ENCODE peak calls at places on chromosome X, in four cellular contexts. One of them, this sample, is unnamed.

GRCh38 chrX:96183843-96184242 is 500.8 kb upstream of the DIAPH2 start:
- DNase-seq in heart left ventricle: no peak
- DNase-seq in lower leg skin: no peak
- DNase-seq in GM12892: no peak
- DNase-seq in this sample: no peak

GRCh38 chrX:13837290-13837745 is 20.4 kb upstream of the GPM6B start:
- DNase-seq in heart left ventricle: no peak
- DNase-seq in lower leg skin: no peak
- DNase-seq in GM12892: no peak
- DNase-seq in this sample: no peak

GRCh38 chrX:39356119-39356807 is 555.0 kb downstream of the MID1IP1 start:
- DNase-seq in lower leg skin: no peak
- DNase-seq in GM12892: no peak
- DNase-seq in heart left ventricle: no peak
- DNase-seq in this sample: no peak

GRCh38 chrX:13761606-13762005 is 27.1 kb downstream of the OFD1 start:
- DNase-seq in GM12892: no peak
- DNase-seq in lower leg skin: no peak
- DNase-seq in heart left ventricle: no peak
- DNase-seq in this sample: no peak

GRCh38 chrX:30620980-30621716 is 32.1 kb upstream of the GK start:
- DNase-seq in GM12892: no peak
- DNase-seq in heart left ventricle: peak
- DNase-seq in lower leg skin: peak
- DNase-seq in this sample: no peak

GRCh38 chrX:13330446-13330845 is 10.6 kb upstream of the ATXN3L start:
- DNase-seq in GM12892: no peak
- DNase-seq in lower leg skin: no peak
- DNase-seq in heart left ventricle: no peak
- DNase-seq in this sample: no peak

GRCh38 chrX:131544218-131544617 is 344 bp downstream of the OR13H1 start:
- DNase-seq in GM12892: no peak
- DNase-seq in heart left ventricle: no peak
- DNase-seq in lower leg skin: no peak
- DNase-seq in this sample: no peak

GRCh38 chrX:74133156-74133796 is 170.7 kb upstream of the ZCCHC13 start:
- DNase-seq in heart left ventricle: no peak
- DNase-seq in GM12892: peak
- DNase-seq in lower leg skin: no peak
- DNase-seq in this sample: no peak

GRCh38 chrX:13815664-13816063 is 1.2 kb downstream of the GPM6B start:
- DNase-seq in GM12892: no peak
- DNase-seq in heart left ventricle: no peak
- DNase-seq in lower leg skin: no peak
- DNase-seq in this sample: no peak

GRCh38 chrX:10190367-10190766 is 33.6 kb downstream of the CLCN4 start:
- DNase-seq in heart left ventricle: no peak
- DNase-seq in lower leg skin: no peak
- DNase-seq in GM12892: no peak
- DNase-seq in this sample: no peak

GRCh38 chrX:103839404-103839803 is 7.3 kb upstream of the RAB9B start:
- DNase-seq in lower leg skin: no peak
- DNase-seq in GM12892: no peak
- DNase-seq in heart left ventricle: no peak
- DNase-seq in this sample: no peak

GRCh38 chrX:78102100-78102499 is 1.9 kb upstream of the PGK1 start:
- DNase-seq in GM12892: no peak
- DNase-seq in lower leg skin: no peak
- DNase-seq in heart left ventricle: no peak
- DNase-seq in this sample: no peak

GRCh38 chrX:112731793-112732192 is 52.1 kb upstream of the LHFPL1 start:
- DNase-seq in GM12892: no peak
- DNase-seq in lower leg skin: no peak
- DNase-seq in heart left ventricle: no peak
- DNase-seq in this sample: no peak

GRCh38 chrX:17774053-17774452 is 36.8 kb downstream of the SCML1 start:
- DNase-seq in heart left ventricle: no peak
- DNase-seq in GM12892: no peak
- DNase-seq in lower leg skin: no peak
- DNase-seq in this sample: no peak

GRCh38 chrX:9785944-9786741 is at the start of gene SHROOM2:
- DNase-seq in lower leg skin: no peak
- DNase-seq in GM12892: no peak
- DNase-seq in heart left ventricle: no peak
- DNase-seq in this sample: no peak

GRCh38 chrX:39261446-39262147 is 460.3 kb downstream of the MID1IP1 start:
- DNase-seq in heart left ventricle: no peak
- DNase-seq in GM12892: no peak
- DNase-seq in lower leg skin: no peak
- DNase-seq in this sample: no peak

GRCh38 chrX:33109858-33110257 is 101.5 kb downstream of the DMD start:
- DNase-seq in heart left ventricle: no peak
- DNase-seq in lower leg skin: no peak
- DNase-seq in GM12892: no peak
- DNase-seq in this sample: no peak

GRCh38 chrX:87900320-87900908 is 382.8 kb downstream of the KLHL4 start:
- DNase-seq in GM12892: no peak
- DNase-seq in heart left ventricle: no peak
- DNase-seq in lower leg skin: no peak
- DNase-seq in this sample: no peak

GRCh38 chrX:65587616-65588526 is 53.3 kb upstream of the LAS1L start:
- DNase-seq in heart left ventricle: peak
- DNase-seq in GM12892: no peak
- DNase-seq in lower leg skin: peak
- DNase-seq in this sample: peak

GRCh38 chrX:37854148-37854547 is 6.8 kb upstream of the DYNLT3 start:
- DNase-seq in lower leg skin: no peak
- DNase-seq in GM12892: no peak
- DNase-seq in heart left ventricle: no peak
- DNase-seq in this sample: no peak

GRCh38 chrX:132716006-132716405 is 227.2 kb upstream of the MBNL3 start:
- DNase-seq in lower leg skin: no peak
- DNase-seq in GM12892: no peak
- DNase-seq in heart left ventricle: no peak
- DNase-seq in this sample: no peak

GRCh38 chrX:9928083-9928482 is 39.1 kb upstream of the CLDN34 start:
- DNase-seq in GM12892: no peak
- DNase-seq in heart left ventricle: no peak
- DNase-seq in lower leg skin: no peak
- DNase-seq in this sample: no peak

GRCh38 chrX:105190252-105190853 is 30.1 kb downstream of the TEX13A start:
- DNase-seq in lower leg skin: peak
- DNase-seq in heart left ventricle: no peak
- DNase-seq in GM12892: no peak
- DNase-seq in this sample: peak

GRCh38 chrX:9184231-9184630 is 150.3 kb upstream of the FAM9B start:
- DNase-seq in lower leg skin: no peak
- DNase-seq in heart left ventricle: no peak
- DNase-seq in GM12892: no peak
- DNase-seq in this sample: no peak

GRCh38 chrX:152989292-152989658 is 4.6 kb downstream of the PNMA5 start:
- DNase-seq in GM12892: no peak
- DNase-seq in heart left ventricle: no peak
- DNase-seq in lower leg skin: no peak
- DNase-seq in this sample: no peak

GRCh38 chrX:16465081-16465876 is 184.7 kb upstream of the S100G start:
- DNase-seq in heart left ventricle: no peak
- DNase-seq in GM12892: no peak
- DNase-seq in lower leg skin: no peak
- DNase-seq in this sample: no peak

GRCh38 chrX:111447298-111447697 is 35.3 kb upstream of the DCX start:
- DNase-seq in GM12892: no peak
- DNase-seq in heart left ventricle: peak
- DNase-seq in lower leg skin: no peak
- DNase-seq in this sample: no peak

GRCh38 chrX:37347420-37347819 is 1.7 kb upstream of the PRRG1 start:
- DNase-seq in GM12892: no peak
- DNase-seq in lower leg skin: no peak
- DNase-seq in heart left ventricle: no peak
- DNase-seq in this sample: no peak

GRCh38 chrX:71618303-71618721 is at the start of gene CXCR3:
- DNase-seq in heart left ventricle: peak
- DNase-seq in GM12892: peak
- DNase-seq in lower leg skin: no peak
- DNase-seq in this sample: peak

GRCh38 chrX:134460005-134460860 is at the start of gene HPRT1:
- DNase-seq in lower leg skin: peak
- DNase-seq in heart left ventricle: peak
- DNase-seq in GM12892: peak
- DNase-seq in this sample: peak
- TF ChIP-seq POLR2A in lower leg skin: no peak
- TF ChIP-seq POLR2A in heart left ventricle: no peak
- TF ChIP-seq POLR2A in GM12892: peak
- TF ChIP-seq POLR2A in this sample: peak

DNA sequence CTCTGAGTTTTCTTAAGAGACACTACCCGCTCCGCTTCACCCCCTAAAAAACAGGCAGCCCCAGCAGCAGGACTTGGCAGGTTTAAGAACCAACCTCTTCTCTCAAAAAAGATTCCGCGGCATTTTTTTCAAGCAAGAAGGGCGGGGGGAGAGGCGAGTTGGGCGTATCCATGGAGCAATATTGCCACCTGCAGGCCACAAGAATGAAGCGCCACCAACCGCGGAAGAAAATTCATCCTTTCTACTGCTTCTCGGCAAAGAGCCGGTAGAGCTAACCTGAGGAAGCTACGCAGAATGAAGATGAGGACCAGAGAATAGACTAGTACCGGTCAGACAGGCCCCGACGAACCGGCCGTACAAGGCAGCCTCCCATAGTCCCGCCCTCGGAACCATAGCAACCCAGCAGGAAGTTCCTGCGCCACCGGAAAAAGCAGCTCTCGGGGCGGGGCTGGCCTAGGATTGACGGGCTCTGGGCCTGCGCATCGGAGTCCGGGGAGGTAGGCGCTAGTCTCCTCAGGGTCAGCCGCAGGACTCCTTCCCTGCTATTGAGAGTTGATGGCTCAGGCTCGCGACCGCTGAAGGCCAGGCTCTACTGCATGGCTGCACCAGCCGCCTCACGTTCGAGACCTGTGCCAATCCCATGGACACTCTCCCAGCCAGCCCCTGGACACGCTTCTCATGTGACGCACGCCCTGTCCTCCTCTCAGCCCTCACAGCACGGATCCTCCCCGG is 76.9 kb downstream of the MAGED4 start:
- DNase-seq in GM12892: peak
- DNase-seq in heart left ventricle: peak
- DNase-seq in lower leg skin: peak
- DNase-seq in this sample: peak
- TF ChIP-seq POLR2A in GM12892: peak
- TF ChIP-seq POLR2A in heart left ventricle: no peak
- TF ChIP-seq POLR2A in lower leg skin: no peak
- TF ChIP-seq POLR2A in this sample: peak

DNA sequence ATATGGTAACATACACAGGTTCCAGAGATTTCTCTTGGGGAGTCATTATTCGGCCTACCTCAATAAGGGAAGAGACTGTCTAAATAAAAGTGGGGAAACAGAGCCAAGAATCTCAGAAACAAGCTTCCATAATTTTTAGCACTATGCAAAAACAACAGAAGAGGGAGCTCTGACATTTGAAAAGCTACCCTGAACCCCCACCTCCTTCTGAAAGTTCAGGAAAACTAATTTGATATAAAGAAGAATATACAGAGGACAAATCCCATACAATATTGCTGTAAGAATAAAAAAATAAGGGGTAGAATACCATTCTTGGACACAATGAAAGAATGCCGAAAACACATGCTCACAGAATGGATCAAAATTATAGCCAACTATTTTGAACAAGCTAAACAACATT is 14.3 kb upstream of the ZNF41 start:
- DNase-seq in GM12892: no peak
- DNase-seq in heart left ventricle: no peak
- DNase-seq in lower leg skin: no peak
- DNase-seq in this sample: no peak
- TF ChIP-seq POLR2A in GM12892: no peak
- TF ChIP-seq POLR2A in heart left ventricle: no peak
- TF ChIP-seq POLR2A in lower leg skin: no peak
- TF ChIP-seq POLR2A in this sample: no peak

GRCh38 chrX:43655961-43656494 is at the start of gene MAOA:
- DNase-seq in GM12892: no peak
- DNase-seq in lower leg skin: peak
- DNase-seq in heart left ventricle: peak
- DNase-seq in this sample: peak

GRCh38 chrX:43654431-43655150 is 1.5 kb upstream of the MAOA start:
- DNase-seq in GM12892: peak
- DNase-seq in heart left ventricle: peak
- DNase-seq in lower leg skin: peak
- DNase-seq in this sample: peak

DNA sequence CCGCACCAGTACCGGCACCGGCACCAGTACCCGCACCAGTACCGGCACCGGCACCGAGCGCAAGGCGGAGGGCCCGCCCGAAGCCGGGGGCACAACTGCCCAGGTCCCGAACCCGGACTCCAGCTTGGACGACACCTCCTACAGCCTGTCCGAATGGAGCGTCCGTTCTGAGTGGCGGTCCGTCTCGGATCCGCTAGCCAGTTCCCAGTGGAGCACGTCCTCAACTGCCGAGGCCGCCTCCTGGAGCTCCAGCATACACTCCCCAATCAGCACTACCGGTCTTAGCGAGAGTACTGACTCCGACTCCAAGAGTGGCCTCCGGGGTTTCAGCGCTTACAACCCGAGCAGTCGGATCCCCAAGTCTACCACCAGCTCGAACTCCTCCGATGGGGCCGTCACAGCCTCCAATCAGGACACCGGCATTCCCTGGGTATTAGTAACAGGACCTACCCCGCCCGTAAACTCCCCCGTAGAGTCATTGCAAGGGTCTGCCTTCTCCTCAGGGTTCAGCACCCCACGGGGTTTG is 885 bp upstream of the MAOA start:
- DNase-seq in lower leg skin: peak
- DNase-seq in heart left ventricle: peak
- DNase-seq in GM12892: no peak
- DNase-seq in this sample: peak
- TF ChIP-seq POLR2A in lower leg skin: no peak
- TF ChIP-seq POLR2A in heart left ventricle: no peak
- TF ChIP-seq POLR2A in GM12892: no peak
- TF ChIP-seq POLR2A in this sample: no peak

GRCh38 chrX:63755892-63756291 is 29.1 kb downstream of the ARHGEF9 start:
- DNase-seq in lower leg skin: no peak
- DNase-seq in GM12892: no peak
- DNase-seq in heart left ventricle: no peak
- DNase-seq in this sample: no peak

GRCh38 chrX:63751481-63751880 is 33.5 kb downstream of the ARHGEF9 start:
- DNase-seq in heart left ventricle: no peak
- DNase-seq in GM12892: no peak
- DNase-seq in lower leg skin: no peak
- DNase-seq in this sample: no peak

GRCh38 chrX:63750846-63751245 is 34.2 kb downstream of the ARHGEF9 start:
- DNase-seq in GM12892: no peak
- DNase-seq in lower leg skin: no peak
- DNase-seq in heart left ventricle: no peak
- DNase-seq in this sample: no peak

GRCh38 chrX:63754141-63754859 is 30.7 kb downstream of the ARHGEF9 start:
- DNase-seq in lower leg skin: peak
- DNase-seq in GM12892: no peak
- DNase-seq in heart left ventricle: no peak
- DNase-seq in this sample: peak

GRCh38 chrX:63754860-63755579 is 30.0 kb downstream of the ARHGEF9 start:
- DNase-seq in heart left ventricle: peak
- DNase-seq in GM12892: peak
- DNase-seq in lower leg skin: peak
- DNase-seq in this sample: peak
- TF ChIP-seq POLR2A in heart left ventricle: peak
- TF ChIP-seq POLR2A in GM12892: peak
- TF ChIP-seq POLR2A in lower leg skin: no peak
- TF ChIP-seq POLR2A in this sample: peak

GRCh38 chrX:154547245-154548027 is at the start of gene IKBKG:
- DNase-seq in heart left ventricle: peak
- DNase-seq in GM12892: peak
- DNase-seq in lower leg skin: peak
- DNase-seq in this sample: peak
- TF ChIP-seq POLR2A in heart left ventricle: no peak
- TF ChIP-seq POLR2A in GM12892: peak
- TF ChIP-seq POLR2A in lower leg skin: no peak
- TF ChIP-seq POLR2A in this sample: peak

This sample was measured in Peyer's patch.